ENCODE peak calls at places on chromosomes 5 and 9, in eight cellular contexts. R, M, D, L, F, P, O and I are unnamed samples.

GRCh38 chr5:10525124-10525495 is 38.8 kb upstream of the ANKRD33B start:
- DNase-seq in R (no peak), O (no peak), M (no peak), D (no peak), F (no peak), P (peak), L (no peak), I (no peak)

GRCh38 chr9:2923810-2924768 is 80.2 kb upstream of the PUM3 start:
- DNase-seq in M (no peak), D (no peak), R (no peak), F (no peak), O (no peak), L (no peak), P (no peak), I (no peak)

GRCh38 chr9:96453625-96454024 is 3.7 kb downstream of the HABP4 start:
- DNase-seq in M (no peak), P (no peak), O (no peak), R (peak), L (no peak), F (peak), D (no peak), I (peak)

GRCh38 chr9:16828335-16829281 is 41.9 kb downstream of the BNC2 start:
- DNase-seq in F (peak), L (peak), D (no peak), M (no peak), R (no peak), O (no peak), P (peak), I (no peak)

GRCh38 chr5:160605266-160605665 is 183.6 kb downstream of the PTTG1 start:
- DNase-seq in D (no peak), L (no peak), P (no peak), M (no peak), F (no peak), R (no peak), O (no peak), I (no peak)

GRCh38 chr9:132697230-132697629 is 27.0 kb downstream of the GTF3C4 start:
- DNase-seq in R (no peak), P (no peak), L (no peak), M (no peak), F (no peak), O (no peak), D (no peak), I (no peak)

GRCh38 chr5:36052542-36052941 is 14.1 kb downstream of the UGT3A2 start:
- DNase-seq in R (no peak), F (no peak), M (no peak), D (no peak), O (no peak), P (no peak), L (no peak), I (no peak)

GRCh38 chr5:176816791-176817272 is 6.5 kb downstream of the UNC5A start:
- DNase-seq in D (no peak), L (no peak), M (no peak), R (no peak), O (no peak), F (no peak), P (no peak), I (no peak)

GRCh38 chr5:116502616-116503015 is 72.0 kb downstream of the SEMA6A start:
- DNase-seq in P (no peak), L (no peak), R (no peak), M (no peak), D (no peak), O (no peak), F (peak), I (no peak)

GRCh38 chr5:171149772-171150171 is 159.3 kb upstream of the TLX3 start:
- DNase-seq in M (no peak), F (no peak), L (no peak), D (no peak), P (no peak), O (no peak), R (no peak), I (no peak)

GRCh38 chr5:9888517-9888916 is 258.4 kb upstream of the TAS2R1 start:
- DNase-seq in D (no peak), M (no peak), L (no peak), O (no peak), P (no peak), R (no peak), F (no peak), I (no peak)

GRCh38 chr5:145483211-145483610 is 351.9 kb downstream of the PRELID2 start:
- DNase-seq in M (no peak), R (no peak), D (no peak), P (peak), O (no peak), F (no peak), L (no peak), I (no peak)

GRCh38 chr9:79551586-79551985 is 20.2 kb upstream of the TLE4 start:
- DNase-seq in O (no peak), P (no peak), M (no peak), F (no peak), D (no peak), L (no peak), R (no peak), I (no peak)

GRCh38 chr5:72018158-72018803 is 89.0 kb upstream of the MAP1B start:
- DNase-seq in M (peak), L (no peak), R (peak), D (peak), O (no peak), P (peak), F (peak), I (peak)

GRCh38 chr5:116454417-116454927 is 120.2 kb downstream of the SEMA6A start:
- DNase-seq in M (peak), P (no peak), D (no peak), L (no peak), O (no peak), F (peak), R (no peak), I (no peak)

GRCh38 chr5:150945501-150945900 is 40.7 kb upstream of the ZNF300 start:
- DNase-seq in O (no peak), M (no peak), F (no peak), L (no peak), R (no peak), P (no peak), D (no peak), I (peak)

GRCh38 chr9:129197978-129198736 is 20.1 kb upstream of the IER5L start:
- DNase-seq in L (peak), M (no peak), O (no peak), F (peak), R (no peak), D (no peak), P (peak), I (no peak)

GRCh38 chr5:153498516-153498915 is 8.0 kb downstream of the GRIA1 start:
- DNase-seq in F (no peak), L (no peak), M (no peak), O (no peak), P (no peak), D (no peak), R (no peak), I (no peak)

GRCh38 chr9:73146113-73146815 is 5.4 kb upstream of the ANXA1 start:
- DNase-seq in R (no peak), L (no peak), D (no peak), O (no peak), P (no peak), F (no peak), M (no peak), I (no peak)

GRCh38 chr5:52269853-52270252 is 517.9 kb upstream of the ITGA1 start:
- DNase-seq in D (no peak), P (no peak), L (no peak), O (no peak), M (no peak), F (no peak), R (no peak), I (no peak)

GRCh38 chr5:137498736-137499505 is at the start of gene SPOCK1:
- DNase-seq in P (peak), M (peak), F (peak), D (peak), L (peak), O (peak), R (peak), I (peak)

GRCh38 chr5:137320056-137321045 is 178.8 kb downstream of the SPOCK1 start:
- DNase-seq in D (peak), O (no peak), M (peak), R (peak), P (peak), L (no peak), F (peak), I (peak)

GRCh38 chr9:96487949-96488348 is 38.0 kb downstream of the HABP4 start:
- DNase-seq in L (no peak), M (no peak), O (no peak), D (no peak), F (no peak), P (no peak), R (no peak), I (no peak)

GRCh38 chr9:90022474-90022873 is 417.7 kb downstream of the GADD45G start:
- DNase-seq in R (no peak), P (no peak), M (no peak), L (no peak), D (no peak), F (no peak), O (no peak), I (no peak)

GRCh38 chr5:39446231-39446630 is 21.5 kb upstream of the DAB2 start:
- DNase-seq in L (no peak), P (no peak), F (no peak), D (no peak), R (no peak), O (no peak), M (no peak), I (no peak)

GRCh38 chr5:105259581-105260217 is 1697.1 kb upstream of the NUDT12 start:
- DNase-seq in P (no peak), O (no peak), M (no peak), L (no peak), R (no peak), F (no peak), D (no peak), I (no peak)

GRCh38 chr9:4793412-4794005 is 765 bp downstream of the RCL1 start:
- DNase-seq in R (no peak), L (no peak), M (no peak), O (no peak), D (no peak), F (peak), P (no peak), I (no peak)

GRCh38 chr9:4796530-4796929 is 3.8 kb downstream of the RCL1 start:
- DNase-seq in O (no peak), P (no peak), M (no peak), L (no peak), R (no peak), F (no peak), D (no peak), I (no peak)

GRCh38 chr9:4788703-4789102 is 4.0 kb upstream of the RCL1 start:
- DNase-seq in P (no peak), L (no peak), O (no peak), R (no peak), M (no peak), F (no peak), D (no peak), I (no peak)

GRCh38 chr9:4792054-4792571 is 631 bp upstream of the RCL1 start:
- DNase-seq in O (no peak), R (no peak), P (no peak), L (no peak), D (no peak), F (no peak), M (no peak), I (no peak)

DNA sequence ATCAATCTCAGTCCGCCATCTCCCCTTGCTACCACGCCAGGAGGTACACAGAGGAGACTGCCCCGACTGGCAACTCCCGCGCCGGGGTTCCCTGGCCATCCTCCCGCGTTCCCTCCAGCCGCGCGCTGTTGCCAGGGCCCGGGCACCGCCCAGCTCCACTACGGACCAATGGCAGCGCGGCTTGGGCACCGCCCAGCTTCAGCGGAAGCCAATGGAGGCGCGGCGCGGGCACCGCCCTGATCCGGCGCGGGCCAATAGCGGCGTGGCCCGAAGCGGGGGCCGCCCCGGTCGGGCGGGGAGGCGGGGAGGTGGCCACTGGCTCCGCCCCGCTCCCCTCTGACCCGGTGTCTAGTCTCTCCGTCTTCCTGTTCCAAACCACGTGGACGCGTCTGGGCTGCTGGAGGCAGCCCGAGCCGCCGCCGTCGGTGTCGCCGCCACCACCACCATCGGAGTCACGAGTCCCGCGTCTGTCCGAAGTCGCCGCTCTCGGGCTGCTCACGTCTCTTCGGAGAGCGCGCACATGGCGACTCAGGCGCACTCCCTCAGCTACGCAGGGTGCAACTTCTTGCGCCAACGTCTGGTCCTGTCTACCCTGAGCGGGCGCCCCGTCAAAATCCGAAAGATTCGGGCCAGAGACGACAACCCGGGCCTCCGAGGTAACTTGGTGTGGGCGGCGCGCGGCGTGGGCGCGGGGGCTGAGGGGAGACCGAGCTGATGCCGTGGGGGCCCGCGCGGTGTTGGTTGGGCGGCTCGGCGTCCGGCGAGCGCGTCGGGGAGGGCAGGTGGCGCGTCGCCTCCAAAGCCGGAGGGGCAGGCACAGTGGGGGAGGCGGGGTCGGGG is at the start of gene RCL1:
- DNase-seq in F (peak), O (peak), P (peak), R (peak), L (peak), D (peak), M (peak), I (peak)
- TF ChIP-seq POLR2A in F (peak), O (peak), P (peak), R (peak), L (peak), D (no peak), M (peak), I (peak)

GRCh38 chr9:136410500-136411287 is at the start of the genes ENTR1 and PMPCA:
- DNase-seq in O (peak), M (peak), F (peak), D (peak), L (peak), R (peak), P (peak), I (peak)
- TF ChIP-seq POLR2A in O (peak), M (peak), F (peak), D (peak), L (peak), R (peak), P (peak), I (peak)

GRCh38 chr5:169097374-169097831 is 203.5 kb downstream of the SLIT3 start:
- DNase-seq in O (no peak), R (no peak), M (no peak), D (no peak), P (no peak), F (no peak), L (no peak), I (no peak)

GRCh38 chr5:169095410-169095772 is 205.5 kb downstream of the SLIT3 start:
- DNase-seq in L (no peak), D (no peak), R (no peak), P (no peak), O (no peak), M (no peak), F (no peak), I (no peak)

GRCh38 chr5:169097897-169098296 is 203.0 kb downstream of the SLIT3 start:
- DNase-seq in M (no peak), L (no peak), R (no peak), F (no peak), P (no peak), D (no peak), O (no peak), I (no peak)

GRCh38 chr5:169094586-169095409 is 206.1 kb downstream of the SLIT3 start:
- DNase-seq in O (no peak), P (no peak), M (no peak), F (no peak), R (no peak), L (peak), D (no peak), I (peak)

GRCh38 chr5:169095976-169096375 is 205.0 kb downstream of the SLIT3 start:
- DNase-seq in D (no peak), F (no peak), R (no peak), O (no peak), P (no peak), M (no peak), L (no peak), I (no peak)
- TF ChIP-seq POLR2A in D (no peak), F (no peak), R (no peak), O (no peak), P (no peak), M (no peak), L (no peak), I (no peak)

DNA sequence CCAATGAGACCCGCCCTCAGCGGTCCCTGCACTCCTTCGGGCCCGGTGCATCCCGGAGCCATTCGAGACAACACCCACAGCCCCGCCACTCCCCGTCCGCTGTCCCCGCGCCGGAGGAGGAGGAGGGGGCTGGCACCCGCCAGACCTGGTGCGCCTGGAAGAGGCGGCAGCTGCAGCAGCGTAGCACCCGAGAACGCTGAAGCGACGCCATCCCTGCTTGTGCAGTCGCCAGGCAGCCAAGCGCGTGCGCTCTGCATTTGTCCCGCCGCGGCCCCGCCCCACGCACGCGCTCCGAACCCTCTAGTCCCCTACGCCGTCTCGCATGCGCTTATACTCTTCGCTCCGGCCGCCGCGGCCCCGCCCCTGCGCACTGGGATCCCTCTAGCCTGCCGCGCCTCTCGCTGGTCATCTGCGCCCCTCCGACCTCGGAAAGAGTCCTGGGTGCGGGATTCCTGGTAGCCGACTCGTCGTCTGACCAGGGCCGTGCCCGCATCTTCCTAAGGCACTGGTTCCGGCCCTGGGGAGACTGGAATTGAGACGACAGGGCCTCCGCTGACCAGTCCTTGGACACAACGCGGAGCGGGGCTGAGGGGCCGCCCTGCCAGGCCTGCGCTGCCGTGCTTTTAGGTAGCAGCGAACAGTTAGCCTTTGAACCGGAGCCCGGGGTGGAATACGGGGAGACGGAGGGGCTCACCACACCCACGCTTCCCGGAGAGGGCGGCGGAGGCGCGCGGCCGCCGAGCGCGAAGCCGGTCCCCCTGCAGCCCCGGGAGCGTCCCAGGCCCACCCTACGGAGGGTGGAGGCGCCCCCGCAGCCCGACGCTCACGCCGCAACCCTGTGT is at the start of gene MRNIP:
- DNase-seq in M (peak), D (peak), O (peak), P (peak), F (peak), R (peak), L (peak), I (peak)
- TF ChIP-seq POLR2A in M (no peak), D (peak), O (no peak), P (peak), F (peak), R (peak), L (no peak), I (peak)

DNA sequence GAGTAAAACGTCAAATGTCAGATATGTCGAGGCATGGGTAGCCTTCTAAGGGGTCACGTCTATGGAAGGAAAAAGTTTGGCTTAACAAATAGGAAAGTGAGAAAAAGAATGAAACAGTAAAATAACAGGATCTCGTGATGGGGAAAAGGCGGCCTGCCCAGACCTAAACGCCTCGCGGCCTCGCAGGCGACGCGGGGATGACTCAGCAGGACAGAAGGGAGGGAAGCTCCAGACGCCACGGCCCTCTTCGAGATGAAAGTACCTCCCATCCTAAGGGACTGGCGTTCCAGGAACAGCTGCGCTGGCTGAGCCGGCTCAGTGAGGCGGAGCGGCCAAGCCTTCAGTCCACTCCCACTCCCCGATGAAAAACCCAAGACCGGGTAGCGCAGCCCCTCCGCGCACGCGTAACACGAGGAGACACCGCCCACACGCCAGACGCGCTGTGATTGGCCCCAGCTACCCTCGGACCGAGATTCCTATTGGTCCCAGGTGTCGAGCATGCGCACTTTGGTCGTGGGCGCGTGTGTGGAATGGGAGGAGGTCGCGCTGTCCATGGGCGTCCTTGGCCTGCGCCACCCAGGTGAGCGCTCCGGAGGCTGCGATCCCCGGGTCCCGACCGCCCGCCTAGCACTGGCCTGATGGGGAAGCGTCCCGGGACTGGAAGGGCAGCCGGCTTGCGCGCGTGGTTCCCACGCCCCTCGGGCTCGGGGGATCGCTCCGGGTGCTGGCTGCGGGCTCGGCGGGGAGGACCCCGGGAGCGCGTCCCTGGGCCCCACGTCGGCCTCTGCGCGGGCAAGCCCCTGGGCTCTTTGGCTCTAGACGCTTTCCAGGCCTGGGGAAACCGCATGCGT is 588.5 kb downstream of the MTRR start:
- DNase-seq in F (peak), R (peak), O (peak), L (peak), D (peak), P (peak), M (no peak), I (no peak)
- TF ChIP-seq POLR2A in F (peak), R (peak), O (no peak), L (no peak), D (no peak), P (peak), M (no peak), I (no peak)

GRCh38 chr5:82277987-82278710 is at the start of gene RPS23:
- DNase-seq in L (peak), P (peak), F (peak), D (peak), M (peak), O (peak), R (peak), I (peak)
- TF ChIP-seq POLR2A in L (no peak), P (peak), F (peak), D (peak), M (peak), O (no peak), R (peak), I (peak)

DNA sequence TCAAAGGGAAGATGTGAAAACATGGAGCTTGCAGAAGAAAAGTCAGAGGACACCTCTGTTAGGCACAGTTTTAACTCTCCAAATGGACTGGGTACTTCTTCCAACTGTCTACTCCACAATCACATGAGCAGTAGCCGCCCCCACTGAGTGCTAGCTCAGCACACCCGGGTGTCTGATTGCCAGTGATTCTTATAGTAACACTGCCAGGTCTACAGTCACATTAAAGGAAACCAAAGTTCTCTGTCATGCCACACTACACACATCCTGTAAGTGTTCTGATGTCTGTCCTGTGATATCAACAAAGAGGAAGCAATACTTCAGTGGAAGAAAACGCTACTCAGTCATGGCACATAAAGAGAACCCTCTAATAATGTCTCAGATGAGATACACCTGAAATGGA is at the start of gene HAVCR2:
- DNase-seq in L (no peak), M (peak), P (peak), F (no peak), D (peak), O (no peak), R (no peak), I (no peak)
- TF ChIP-seq POLR2A in L (no peak), M (peak), P (peak), F (no peak), D (no peak), O (no peak), R (no peak), I (no peak)